ENCODE peak calls at places on chromosomes 4 and X, in ten cellular contexts. H is MCF 10A; K is cardiac muscle cell; F is Right ventricle myocardium superior; V is nephron progenitor cell; X is iris pigment epithelial cell; L is NCI-H1092; O is AG08395; C is foreskin fibroblast; I is stimulated activated CD4-positive, alpha-beta T cell treated with anti-CD3 and anti-CD28 coated beads, Interleukin-4, amount 100 ng/mL, for 24 hours. M is an unnamed sample.
A peak's percentile ranks its signal among the peaks of the same experiment; 100 is the strongest.

GRCh38 chrX:37684918-37685317 is 673 bp upstream of the XK start:
- DNase-seq in H (no peak), K (no peak), F (no peak), V (no peak), X (no peak), L (no peak), O (no peak), C (no peak), I (no peak), M (no peak)

GRCh38 chrX:71978164-71978563 is 67.5 kb downstream of the NHSL2 start:
- DNase-seq in H (no peak), K (no peak), F (no peak), V (no peak), X (no peak), L (no peak), O (no peak), C (no peak), I (no peak), M (no peak)

GRCh38 chrX:46648660-46649059 is 75.1 kb downstream of the CHST7 start:
- DNase-seq in H (no peak), K (no peak), F (no peak), V (no peak), X (no peak), L (no peak), O (no peak), C (no peak), I (no peak), M (no peak)

GRCh38 chr4:1238676-1239000 is 10.3 kb downstream of the CTBP1 start:
- DNase-seq in H (no peak), K (no peak), F (peak; percentile 30), V (no peak), X (no peak), L (no peak), O (no peak), C (no peak), I (no peak), M (no peak)

GRCh38 chrX:124256209-124256608 is 76.3 kb upstream of the TEX13D start:
- DNase-seq in H (no peak), K (no peak), F (no peak), V (no peak), X (no peak), L (no peak), O (peak; percentile 71), C (peak; percentile 64), I (no peak), M (no peak)

GRCh38 chr4:10554694-10555093 is 97.5 kb upstream of the ZNF518B start:
- DNase-seq in H (peak; percentile 79), K (peak; percentile 69), F (no peak), V (peak; percentile 69), X (peak; percentile 65), L (peak; percentile 45), O (peak; percentile 41), C (peak; percentile 81), I (peak; percentile 46), M (peak; percentile 56)

GRCh38 chr4:56723201-56723605 is 42.1 kb upstream of the HOPX start:
- DNase-seq in H (peak; percentile 13), K (no peak), F (no peak), V (no peak), X (no peak), L (no peak), O (no peak), C (no peak), I (peak; percentile 48), M (no peak)

GRCh38 chrX:106168107-106168506 is at the start of gene PWWP3B:
- DNase-seq in H (peak; percentile 76), K (peak; percentile 80), F (peak; percentile 45), V (peak; percentile 56), X (peak; percentile 48), L (no peak), O (no peak), C (peak; percentile 78), I (no peak), M (peak; percentile 36)

GRCh38 chr4:47913858-47914218 is 545 bp downstream of the NFXL1 start:
- DNase-seq in H (no peak), K (peak; percentile 38), F (peak; percentile 63), V (peak; percentile 63), X (peak; percentile 9), L (peak; percentile 7), O (no peak), C (peak; percentile 34), I (peak; percentile 40), M (peak; percentile 60)

GRCh38 chr4:54197926-54198325 is 31.2 kb upstream of the PDGFRA start:
- DNase-seq in H (no peak), K (peak; percentile 61), F (no peak), V (no peak), X (no peak), L (no peak), O (no peak), C (no peak), I (no peak), M (no peak)

GRCh38 chr4:612052-612748 is 13.2 kb upstream of the PDE6B start:
- DNase-seq in H (no peak), K (no peak), F (peak; percentile 13), V (no peak), X (no peak), L (no peak), O (no peak), C (no peak), I (no peak), M (no peak)

GRCh38 chr4:15149842-15150592 is 147.7 kb downstream of the CPEB2 start:
- DNase-seq in H (peak; percentile 69), K (peak; percentile 73), F (peak; percentile 91), V (peak; percentile 60), X (peak; percentile 82), L (peak; percentile 77), O (peak; percentile 90), C (peak; percentile 90), I (no peak), M (peak; percentile 61)